ENCODE peak calls at places on chromosome 5, in ten cellular contexts. R is MM.1S, T is GM12865, X is Peyer's patch, S is fibroblast of lung, K is HCT116, M is PC-3, Z is osteoblast, F is left ventricle myocardium inferior, L is bronchial epithelial cell. V is an unnamed sample.

GRCh38 chr5:167295686-167296015 is 995.8 kb upstream of the WWC1 start:
- DNase-seq in R (no peak), T (no peak), X (no peak), S (peak), K (no peak), M (no peak), Z (no peak), F (no peak), L (no peak), V (no peak)

GRCh38 chr5:60668715-60669304 is 31.2 kb downstream of the DEPDC1B start:
- DNase-seq in R (peak), T (peak), X (no peak), S (peak), K (peak), M (peak), Z (peak), F (no peak), L (peak), V (peak)

GRCh38 chr5:1723957-1724821 is 75.4 kb downstream of the MRPL36 start:
- DNase-seq in R (no peak), T (no peak), X (no peak), S (no peak), K (no peak), M (no peak), Z (peak), F (no peak), L (no peak), V (no peak)

GRCh38 chr5:104048231-104048630 is 485.6 kb upstream of the NUDT12 start:
- DNase-seq in R (peak), T (no peak), X (no peak), S (peak), K (no peak), M (no peak), Z (no peak), F (no peak), L (peak), V (no peak)

GRCh38 chr5:32390819-32391591 is 53.5 kb downstream of the ZFR start:
- DNase-seq in R (no peak), T (no peak), X (no peak), S (peak), K (peak), M (no peak), Z (peak), F (no peak), L (peak), V (peak)

GRCh38 chr5:146880985-146881384 is 2.4 kb upstream of the PPP2R2B start:
- DNase-seq in R (no peak), T (no peak), X (no peak), S (no peak), K (no peak), M (no peak), Z (no peak), F (no peak), L (no peak), V (no peak)

GRCh38 chr5:1515311-1515920 is 8.3 kb downstream of the LPCAT1 start:
- DNase-seq in R (no peak), T (no peak), X (peak), S (no peak), K (no peak), M (no peak), Z (peak), F (peak), L (no peak), V (no peak)

GRCh38 chr5:88145603-88146467 is 122.8 kb downstream of the TMEM161B start:
- DNase-seq in R (no peak), T (peak), X (no peak), S (peak), K (no peak), M (no peak), Z (peak), F (no peak), L (peak), V (no peak)

GRCh38 chr5:21807953-21808352 is 1045.2 kb downstream of the CDH12 start:
- DNase-seq in R (no peak), T (peak), X (no peak), S (no peak), K (no peak), M (peak), Z (no peak), F (no peak), L (peak), V (peak)

GRCh38 chr5:67515020-67515689 is 318.6 kb upstream of the CD180 start:
- DNase-seq in R (no peak), T (peak), X (no peak), S (no peak), K (no peak), M (no peak), Z (no peak), F (no peak), L (no peak), V (no peak)

GRCh38 chr5:57298985-57299491 is 125.2 kb downstream of the GPBP1 start:
- DNase-seq in R (peak), T (peak), X (peak), S (peak), K (peak), M (peak), Z (no peak), F (no peak), L (peak), V (peak)

GRCh38 chr5:34998058-34998789 is 49.5 kb downstream of the AGXT2 start:
- DNase-seq in R (no peak), T (no peak), X (no peak), S (peak), K (no peak), M (peak), Z (no peak), F (no peak), L (no peak), V (peak)

GRCh38 chr5:157464518-157465171 is 4.6 kb downstream of the NIPAL4 start:
- DNase-seq in R (no peak), T (peak), X (peak), S (peak), K (peak), M (peak), Z (peak), F (no peak), L (peak), V (peak)

GRCh38 chr5:38719916-38720315 is 125.9 kb upstream of the OSMR start:
- DNase-seq in R (no peak), T (no peak), X (no peak), S (peak), K (no peak), M (peak), Z (peak), F (no peak), L (peak), V (peak)

GRCh38 chr5:139394123-139394653 is 716 bp downstream of the PROB1 start:
- DNase-seq in R (peak), T (peak), X (peak), S (no peak), K (no peak), M (no peak), Z (peak), F (peak), L (no peak), V (no peak)

GRCh38 chr5:175672976-175673648 is 15.2 kb downstream of the HRH2 start:
- DNase-seq in R (no peak), T (no peak), X (no peak), S (no peak), K (no peak), M (no peak), Z (peak), F (no peak), L (no peak), V (peak)

GRCh38 chr5:12384005-12384404 is 479.8 kb upstream of the CTNND2 start:
- DNase-seq in R (peak), T (no peak), X (no peak), S (no peak), K (no peak), M (no peak), Z (no peak), F (no peak), L (no peak), V (no peak)

GRCh38 chr5:124436294-124436693 is 310.1 kb downstream of the ZNF608 start:
- DNase-seq in R (no peak), T (no peak), X (no peak), S (peak), K (no peak), M (no peak), Z (no peak), F (no peak), L (peak), V (peak)

GRCh38 chr5:168712280-168712924 is 133.2 kb upstream of the PANK3 start:
- DNase-seq in R (no peak), T (peak), X (no peak), S (peak), K (peak), M (peak), Z (peak), F (no peak), L (peak), V (peak)

GRCh38 chr5:143200781-143201398 is 202.6 kb downstream of the NR3C1 start:
- DNase-seq in R (no peak), T (no peak), X (no peak), S (peak), K (no peak), M (no peak), Z (peak), F (peak), L (peak), V (peak)

GRCh38 chr5:78824826-78825225 is 160.3 kb downstream of the ARSB start:
- DNase-seq in R (peak), T (no peak), X (no peak), S (peak), K (no peak), M (no peak), Z (peak), F (no peak), L (no peak), V (no peak)

GRCh38 chr5:122415030-122415429 is 103.0 kb downstream of the SNCAIP start:
- DNase-seq in R (no peak), T (no peak), X (no peak), S (no peak), K (no peak), M (no peak), Z (peak), F (no peak), L (no peak), V (no peak)

GRCh38 chr5:2430606-2431005 is 320.9 kb downstream of the IRX2 start:
- DNase-seq in R (no peak), T (no peak), X (no peak), S (no peak), K (no peak), M (no peak), Z (no peak), F (no peak), L (no peak), V (peak)

GRCh38 chr5:42317575-42317974 is 105.7 kb upstream of the GHR start:
- DNase-seq in R (peak), T (no peak), X (no peak), S (no peak), K (no peak), M (no peak), Z (no peak), F (no peak), L (no peak), V (no peak)

GRCh38 chr5:110072646-110073045 is 382.9 kb downstream of the MAN2A1 start:
- DNase-seq in R (no peak), T (no peak), X (no peak), S (peak), K (no peak), M (no peak), Z (no peak), F (no peak), L (no peak), V (no peak)

GRCh38 chr5:74314906-74315305 is 325.6 kb downstream of the ENC1 start:
- DNase-seq in R (no peak), T (no peak), X (no peak), S (peak), K (no peak), M (peak), Z (no peak), F (no peak), L (peak), V (no peak)

GRCh38 chr5:71757590-71758543 is 38.8 kb downstream of the CARTPT start:
- DNase-seq in R (peak), T (peak), X (peak), S (peak), K (peak), M (peak), Z (peak), F (peak), L (peak), V (peak)

GRCh38 chr5:149024477-149024876 is 38.4 kb downstream of the SH3TC2 start:
- DNase-seq in R (no peak), T (no peak), X (no peak), S (no peak), K (no peak), M (peak), Z (peak), F (no peak), L (peak), V (peak)

GRCh38 chr5:113719549-113719948 is 206.1 kb downstream of the YTHDC2 start:
- DNase-seq in R (no peak), T (no peak), X (no peak), S (no peak), K (no peak), M (no peak), Z (no peak), F (no peak), L (no peak), V (no peak)

GRCh38 chr5:1152156-1152555 is 40.3 kb upstream of the SLC12A7 start:
- DNase-seq in R (peak), T (no peak), X (no peak), S (no peak), K (no peak), M (no peak), Z (peak), F (no peak), L (no peak), V (no peak)

GRCh38 chr5:36607114-36607561 is 732 bp downstream of the SLC1A3 start:
- DNase-seq in R (no peak), T (peak), X (no peak), S (peak), K (peak), M (peak), Z (no peak), F (peak), L (peak), V (peak)

GRCh38 chr5:79962580-79963222 is 28.4 kb downstream of the MTX3 start:
- DNase-seq in R (no peak), T (no peak), X (no peak), S (peak), K (no peak), M (peak), Z (peak), F (no peak), L (peak), V (peak)

GRCh38 chr5:151483176-151483575 is 35.8 kb downstream of the SLC36A1 start:
- DNase-seq in R (no peak), T (no peak), X (no peak), S (peak), K (no peak), M (no peak), Z (peak), F (no peak), L (no peak), V (no peak)

GRCh38 chr5:173556142-173557028 is 60.1 kb downstream of the BOD1 start:
- DNase-seq in R (no peak), T (no peak), X (no peak), S (no peak), K (no peak), M (no peak), Z (no peak), F (no peak), L (no peak), V (no peak)

GRCh38 chr5:151383011-151383410 is 35.7 kb upstream of the SLC36A2 start:
- DNase-seq in R (no peak), T (no peak), X (no peak), S (no peak), K (no peak), M (peak), Z (no peak), F (no peak), L (peak), V (peak)

GRCh38 chr5:168056499-168057182 is 234.8 kb upstream of the WWC1 start:
- DNase-seq in R (no peak), T (no peak), X (no peak), S (no peak), K (no peak), M (peak), Z (no peak), F (no peak), L (peak), V (no peak)

GRCh38 chr5:125633523-125633922 is 789.7 kb upstream of the GRAMD2B start:
- DNase-seq in R (no peak), T (no peak), X (no peak), S (no peak), K (no peak), M (no peak), Z (no peak), F (no peak), L (no peak), V (no peak)

GRCh38 chr5:125639858-125640257 is 783.4 kb upstream of the GRAMD2B start:
- DNase-seq in R (no peak), T (no peak), X (no peak), S (no peak), K (no peak), M (no peak), Z (no peak), F (no peak), L (no peak), V (no peak)

GRCh38 chr5:125630260-125630659 is 792.9 kb upstream of the GRAMD2B start:
- DNase-seq in R (no peak), T (no peak), X (no peak), S (no peak), K (no peak), M (no peak), Z (no peak), F (no peak), L (no peak), V (no peak)

GRCh38 chr5:125634242-125634835 is 788.9 kb upstream of the GRAMD2B start:
- DNase-seq in R (no peak), T (no peak), X (no peak), S (no peak), K (no peak), M (peak), Z (no peak), F (no peak), L (no peak), V (no peak)
- TF ChIP-seq CTCF in R (no peak), T (no peak), X (no peak), S (no peak), K (no peak), M (no peak), Z (no peak), F (no peak), L (no peak), V (no peak)

DNA sequence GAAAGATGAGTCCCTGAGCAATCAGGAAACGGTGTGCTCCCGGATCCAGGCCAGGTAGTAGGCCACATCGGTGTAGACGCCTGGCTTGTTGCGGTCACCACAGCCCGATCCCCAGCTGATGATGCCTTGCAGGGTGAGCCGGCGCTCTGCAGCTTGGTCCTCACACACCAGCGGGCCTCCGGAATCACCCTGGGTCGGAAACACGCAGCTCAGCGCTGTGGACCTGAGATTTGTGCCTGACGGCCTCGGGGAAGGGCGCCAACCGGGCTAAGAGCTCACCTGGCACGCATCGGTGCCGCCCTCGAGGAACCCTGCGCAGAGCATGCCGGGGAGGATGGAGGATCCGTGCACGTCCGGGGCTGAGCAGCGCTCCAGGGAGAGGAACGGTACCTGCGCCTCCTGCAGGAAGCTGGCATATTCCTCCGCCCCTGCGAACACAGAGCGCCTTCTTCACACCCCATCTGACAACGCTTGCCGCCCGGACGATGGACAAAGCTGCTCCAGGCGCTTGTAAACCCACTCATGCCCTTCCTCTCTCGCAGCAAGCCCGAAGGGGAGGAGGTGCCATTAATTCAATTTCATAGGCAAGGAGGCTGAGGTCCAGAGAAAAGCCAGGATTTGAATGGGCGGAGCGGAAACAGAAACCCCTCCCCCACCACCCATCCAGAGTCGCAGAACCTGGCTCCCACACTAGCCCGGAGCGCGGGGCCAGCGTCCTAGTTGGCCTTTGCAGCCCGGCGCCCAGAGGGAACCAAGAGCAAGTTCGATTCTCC is 2.0 kb upstream of the PFN3 start:
- DNase-seq in R (no peak), T (peak), X (peak), S (peak), K (peak), M (peak), Z (peak), F (peak), L (peak), V (peak)
- TF ChIP-seq CTCF in R (peak), T (peak), X (no peak), S (peak), K (peak), M (peak), Z (peak), F (peak), L (peak), V (peak)

GRCh38 chr5:82100303-82101077 is 128.7 kb downstream of the ATG10 start:
- DNase-seq in R (peak), T (peak), X (no peak), S (peak), K (no peak), M (peak), Z (peak), F (no peak), L (peak), V (no peak)
- TF ChIP-seq CTCF in R (no peak), T (no peak), X (no peak), S (no peak), K (peak), M (peak), Z (no peak), F (no peak), L (no peak), V (no peak)

DNA sequence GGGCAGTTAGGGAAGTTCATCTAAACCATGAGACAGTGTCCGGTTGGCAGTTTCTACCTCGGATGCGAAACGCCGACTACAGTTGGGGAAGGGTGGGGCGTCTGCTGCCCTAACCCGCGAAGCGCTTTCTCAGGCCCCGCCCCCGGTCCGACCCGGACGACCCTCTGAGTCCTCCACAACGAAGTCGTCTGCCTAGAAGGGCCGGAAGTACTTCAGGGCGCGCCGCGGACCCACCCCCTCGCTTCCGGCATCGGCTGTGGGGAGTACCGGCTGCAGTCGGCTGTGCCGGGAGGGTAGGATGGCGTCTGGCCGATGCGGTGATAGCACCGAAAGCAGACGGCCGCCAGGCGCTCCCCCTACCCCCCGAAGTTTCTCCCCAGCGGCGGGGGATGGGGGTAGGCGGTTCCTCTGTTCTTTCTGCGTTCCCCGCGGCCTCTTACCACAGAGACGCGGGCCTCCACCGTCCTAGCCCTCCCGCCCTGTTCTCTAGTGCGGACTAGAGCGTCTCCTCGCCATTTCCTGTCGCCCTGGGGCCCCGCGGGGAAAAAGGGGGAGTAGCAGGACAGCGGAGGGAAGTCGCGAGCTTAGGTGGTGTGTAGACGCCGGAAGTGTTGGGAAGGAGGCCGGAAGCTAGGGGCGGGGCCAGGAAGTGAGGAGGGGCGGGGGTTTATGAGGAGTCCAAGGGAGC is at the start of gene TRIM41:
- DNase-seq in R (peak), T (peak), X (peak), S (peak), K (peak), M (peak), Z (peak), F (peak), L (peak), V (peak)
- TF ChIP-seq CTCF in R (peak), T (no peak), X (peak), S (peak), K (peak), M (no peak), Z (no peak), F (peak), L (peak), V (no peak)

V was measured in MCF 10A.